ENCODE peak calls at places on chromosomes 3 and 15, in nine cellular contexts. C is ovary, N is AG09309, U is GM23338, R is GM06990, V is astrocyte of the cerebellum, K is K562, E is lung, L is HL-60. I is an unnamed sample.

GRCh38 chr15:42139596-42139995 is 16.8 kb downstream of the PLA2G4F start:
- DNase-seq in N (no peak), L (no peak), R (no peak), C (no peak), U (no peak), K (no peak), E (no peak), V (no peak), I (no peak)

GRCh38 chr3:16148783-16149182 is 25.7 kb upstream of the GALNT15 start:
- DNase-seq in L (no peak), V (peak), U (no peak), C (peak), K (no peak), N (no peak), E (peak), R (no peak), I (no peak)

GRCh38 chr3:49793486-49794085 is 6.1 kb downstream of the CDHR4 start:
- DNase-seq in K (no peak), V (no peak), U (no peak), C (no peak), L (no peak), E (no peak), R (no peak), N (no peak), I (no peak)

GRCh38 chr15:62928242-62928995 is 114.1 kb upstream of the TPM1 start:
- DNase-seq in C (no peak), K (no peak), R (no peak), U (no peak), N (peak), L (no peak), V (peak), E (no peak), I (peak)

GRCh38 chr3:155983834-155984474 is 113.5 kb downstream of the GMPS start:
- DNase-seq in C (no peak), K (no peak), U (peak), N (no peak), V (no peak), R (no peak), E (no peak), L (no peak), I (no peak)

GRCh38 chr15:63815796-63816533 is 17.8 kb downstream of the HERC1 start:
- DNase-seq in N (peak), K (no peak), U (peak), R (no peak), C (no peak), L (no peak), V (no peak), E (peak), I (no peak)

GRCh38 chr3:142022381-142022780 is 127.0 kb downstream of the TFDP2 start:
- DNase-seq in U (peak), R (no peak), V (no peak), N (peak), K (peak), L (no peak), C (no peak), E (no peak), I (no peak)

GRCh38 chr3:60708191-60708975 is 542.9 kb downstream of the FHIT start:
- DNase-seq in N (no peak), C (no peak), U (no peak), R (no peak), E (no peak), L (no peak), V (peak), K (no peak), I (peak)

GRCh38 chr15:84894743-84895425 is 10.4 kb downstream of the SLC28A1 start:
- DNase-seq in N (no peak), C (no peak), L (no peak), R (no peak), V (no peak), U (no peak), E (no peak), K (no peak), I (no peak)

GRCh38 chr3:193499801-193500485 is 54.8 kb downstream of the ATP13A4 start:
- DNase-seq in E (no peak), U (no peak), L (no peak), N (no peak), R (no peak), K (no peak), C (no peak), V (no peak), I (no peak)

GRCh38 chr3:51955893-51956770 is 951 bp downstream of the GPR62 start:
- DNase-seq in U (peak), K (no peak), V (no peak), E (no peak), R (no peak), L (no peak), C (peak), N (no peak), I (no peak)

GRCh38 chr3:160154033-160154432 is 71.2 kb upstream of the C3orf80 start:
- DNase-seq in V (peak), N (peak), C (no peak), L (no peak), R (no peak), U (no peak), E (no peak), K (no peak), I (no peak)

GRCh38 chr3:196412704-196413103 is 19.5 kb downstream of the UBXN7 start:
- DNase-seq in E (no peak), K (no peak), C (no peak), L (no peak), N (no peak), V (no peak), R (peak), U (no peak), I (no peak)

GRCh38 chr3:58591496-58592133 is 14.4 kb upstream of the FAM107A start:
- DNase-seq in N (no peak), K (no peak), V (no peak), R (no peak), C (no peak), L (no peak), U (no peak), E (no peak), I (no peak)

GRCh38 chr3:190265126-190265525 is 57.1 kb downstream of the CLDN1 start:
- DNase-seq in R (no peak), K (no peak), V (no peak), E (no peak), L (no peak), N (no peak), U (no peak), C (no peak), I (no peak)

GRCh38 chr3:177602601-177603136 is 405.4 kb upstream of the TBL1XR1 start:
- DNase-seq in C (no peak), V (no peak), N (no peak), U (no peak), K (no peak), E (no peak), R (no peak), L (no peak), I (no peak)

GRCh38 chr3:117563063-117563462 is 853.5 kb downstream of the TUSC7 start:
- DNase-seq in C (no peak), K (no peak), L (no peak), E (no peak), N (no peak), R (no peak), V (no peak), U (no peak), I (no peak)

GRCh38 chr15:71559616-71560015 is 250.7 kb upstream of the NR2E3 start:
- DNase-seq in K (no peak), L (no peak), N (no peak), V (no peak), E (no peak), C (no peak), R (no peak), U (no peak), I (no peak)

GRCh38 chr3:114756506-114757279 is 390.4 kb downstream of the ZBTB20 start:
- DNase-seq in E (no peak), K (no peak), N (peak), R (peak), C (no peak), L (no peak), V (no peak), U (no peak), I (no peak)

GRCh38 chr15:84953726-84954125 is 27.9 kb upstream of the PDE8A start:
- DNase-seq in L (no peak), R (no peak), V (no peak), N (no peak), K (no peak), E (no peak), U (no peak), C (no peak), I (no peak)

GRCh38 chr3:9583371-9583770 is 29.7 kb upstream of the LHFPL4 start:
- DNase-seq in R (no peak), L (no peak), C (no peak), V (no peak), K (no peak), U (no peak), E (no peak), N (no peak), I (no peak)

GRCh38 chr15:39919740-39920509 is at the start of gene GPR176:
- DNase-seq in L (no peak), C (peak), K (no peak), N (peak), R (peak), U (peak), V (no peak), E (peak), I (no peak)

GRCh38 chr3:158104346-158105020 is 1.7 kb downstream of the SHOX2 start:
- DNase-seq in R (no peak), U (no peak), N (no peak), C (no peak), K (no peak), E (no peak), V (no peak), L (no peak), I (no peak)

GRCh38 chr3:119937229-119937628 is 155.3 kb downstream of the NR1I2 start:
- DNase-seq in V (peak), C (no peak), K (no peak), E (no peak), L (no peak), N (no peak), R (peak), U (no peak), I (no peak)

GRCh38 chr3:71011565-71012287 is 571.8 kb downstream of the FOXP1 start:
- DNase-seq in C (no peak), E (no peak), V (no peak), R (no peak), K (no peak), L (no peak), N (no peak), U (no peak), I (peak)

GRCh38 chr15:76338555-76339301 is 2.2 kb downstream of the ISL2 start:
- DNase-seq in N (no peak), K (no peak), U (no peak), C (no peak), E (no peak), L (peak), R (no peak), V (no peak), I (no peak)

GRCh38 chr15:31801152-31801551 is 229.2 kb upstream of the CHRNA7 start:
- DNase-seq in N (no peak), K (no peak), E (peak), R (no peak), V (no peak), U (no peak), L (no peak), C (no peak), I (no peak)

GRCh38 chr3:37935290-37935668 is 55.3 kb upstream of the VILL start:
- DNase-seq in E (no peak), L (no peak), C (no peak), V (no peak), R (no peak), K (no peak), N (no peak), U (no peak), I (no peak)

GRCh38 chr15:98774756-98775497 is 126.6 kb downstream of the IGF1R start:
- DNase-seq in E (no peak), C (no peak), N (no peak), U (no peak), V (no peak), K (no peak), R (no peak), L (no peak), I (no peak)

GRCh38 chr15:85398822-85399221 is 18.4 kb downstream of the AKAP13 start:
- DNase-seq in K (no peak), V (no peak), C (no peak), U (no peak), E (no peak), R (no peak), N (no peak), L (no peak), I (no peak)

GRCh38 chr15:59268199-59268979 is 61.7 kb downstream of the LDHAL6B start:
- DNase-seq in K (no peak), V (peak), E (no peak), R (no peak), N (no peak), L (no peak), C (no peak), U (no peak), I (no peak)

GRCh38 chr3:142027295-142027694 is 122.0 kb downstream of the TFDP2 start:
- DNase-seq in K (peak), U (peak), C (no peak), L (no peak), V (no peak), N (no peak), R (no peak), E (no peak), I (no peak)

GRCh38 chr15:88257311-88257901 is 867 bp upstream of the NTRK3 start:
- DNase-seq in V (no peak), N (no peak), L (no peak), K (no peak), E (no peak), U (peak), C (no peak), R (no peak), I (no peak)

GRCh38 chr15:51172190-51172589 is 77.5 kb upstream of the TNFAIP8L3 start:
- DNase-seq in C (no peak), K (no peak), E (no peak), R (no peak), U (no peak), L (no peak), N (peak), V (no peak), I (no peak)

GRCh38 chr15:98442379-98442833 is 205.9 kb upstream of the IGF1R start:
- DNase-seq in N (peak), K (peak), U (peak), L (peak), C (peak), E (no peak), R (no peak), V (peak), I (peak)

GRCh38 chr3:130395331-130395730 is 49.9 kb downstream of the COL6A5 start:
- DNase-seq in E (no peak), V (no peak), K (no peak), U (no peak), N (no peak), L (no peak), R (no peak), C (no peak), I (no peak)

GRCh38 chr3:53274938-53275666 is 19.3 kb upstream of the TKT start:
- DNase-seq in E (no peak), N (no peak), L (no peak), U (no peak), K (no peak), V (no peak), C (no peak), R (no peak), I (no peak)
- TF ChIP-seq CTCF in E (no peak), N (no peak), L (no peak), U (no peak), K (no peak), V (no peak), C (no peak), R (no peak), I (no peak)

DNA sequence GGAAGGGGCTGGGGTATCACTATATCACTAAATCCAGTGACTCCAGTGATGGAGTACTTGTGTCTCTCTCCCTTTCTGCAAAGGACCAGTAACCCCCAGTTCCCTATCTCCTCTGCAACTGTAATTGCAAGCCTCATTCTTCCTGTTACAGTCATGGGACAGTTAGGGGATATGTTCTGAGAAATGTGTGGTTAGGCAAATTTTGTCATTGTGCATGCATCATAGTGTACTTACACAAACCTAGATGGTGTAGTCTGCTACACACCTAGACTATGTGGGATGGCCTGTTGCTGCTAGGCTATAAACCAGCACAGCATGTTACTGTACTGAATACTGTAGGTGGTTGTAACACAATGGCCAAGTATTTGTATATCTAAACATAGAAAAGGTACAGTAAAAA is 2.2 kb downstream of the VPS8 start:
- DNase-seq in N (no peak), V (no peak), C (no peak), E (no peak), L (peak), K (no peak), U (no peak), R (no peak), I (no peak)
- H3K4me3 ChIP-seq in N (no peak), V (no peak), C (no peak), E (no peak), L (no peak), K (no peak), U (no peak), R (no peak), I (no peak)

GRCh38 chr15:36498401-36498800 is 81.0 kb upstream of the CDIN1 start:
- DNase-seq in R (no peak), C (no peak), E (no peak), L (no peak), K (no peak), U (no peak), V (no peak), N (no peak), I (no peak)

GRCh38 chr15:36498922-36499321 is 80.5 kb upstream of the CDIN1 start:
- DNase-seq in E (no peak), V (no peak), N (no peak), R (no peak), K (no peak), C (no peak), U (no peak), L (no peak), I (no peak)

GRCh38 chr15:36502509-36502908 is 76.9 kb upstream of the CDIN1 start:
- DNase-seq in V (no peak), C (no peak), L (no peak), K (no peak), U (no peak), E (no peak), R (no peak), N (no peak), I (no peak)

GRCh38 chr15:36499751-36500389 is 79.6 kb upstream of the CDIN1 start:
- DNase-seq in C (no peak), L (no peak), K (no peak), E (no peak), R (no peak), V (no peak), N (no peak), U (no peak), I (no peak)

DNA sequence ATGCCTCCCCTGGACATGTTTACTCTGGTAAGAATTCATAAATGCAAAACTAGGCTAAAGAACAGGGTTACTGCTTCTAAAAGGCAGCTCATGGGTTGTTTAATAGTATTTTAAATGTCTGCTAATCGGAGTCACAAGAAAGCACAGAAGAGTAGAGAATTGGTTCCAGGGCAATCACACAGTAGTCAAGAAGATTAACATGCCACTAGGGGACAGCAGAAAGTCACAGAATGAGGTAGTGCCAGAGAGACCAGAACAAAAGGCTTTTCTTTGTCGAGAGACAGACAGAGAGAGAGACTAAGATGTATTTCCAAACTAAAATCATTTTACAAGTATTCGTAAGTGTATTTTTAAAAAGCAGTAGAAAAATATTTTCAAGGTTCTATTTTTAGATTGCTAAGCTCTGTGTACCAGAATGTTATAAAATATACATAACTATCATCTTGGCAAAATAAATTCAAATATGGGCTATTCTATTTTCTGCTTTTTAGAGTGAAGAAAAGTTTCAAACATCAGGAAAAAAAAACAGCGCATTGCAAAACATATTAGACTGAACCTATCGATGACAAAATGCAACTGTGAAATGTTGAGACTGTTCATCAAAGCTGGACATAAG is 78.3 kb upstream of the CDIN1 start:
- DNase-seq in R (no peak), E (no peak), U (peak), K (no peak), V (peak), C (no peak), N (peak), L (peak), I (peak)
- TF ChIP-seq CTCF in R (peak), E (peak), U (peak), K (peak), V (peak), C (no peak), N (peak), L (peak), I (peak)

GRCh38 chr3:128074851-128075515 is 22.7 kb downstream of the SEC61A1 start:
- DNase-seq in U (no peak), C (no peak), V (no peak), R (no peak), N (no peak), E (no peak), K (no peak), L (no peak), I (no peak)

GRCh38 chr3:128076465-128076782 is 24.2 kb downstream of the SEC61A1 start:
- DNase-seq in C (no peak), L (no peak), R (no peak), V (no peak), U (no peak), E (no peak), K (peak), N (no peak), I (no peak)

GRCh38 chr3:128076783-128077624 is 24.8 kb downstream of the SEC61A1 start:
- DNase-seq in L (no peak), R (peak), E (no peak), U (peak), K (peak), C (no peak), V (no peak), N (no peak), I (no peak)

GRCh38 chr3:128073807-128074206 is 21.6 kb downstream of the SEC61A1 start:
- DNase-seq in C (no peak), V (no peak), E (no peak), L (no peak), R (no peak), N (no peak), K (no peak), U (no peak), I (no peak)

DNA sequence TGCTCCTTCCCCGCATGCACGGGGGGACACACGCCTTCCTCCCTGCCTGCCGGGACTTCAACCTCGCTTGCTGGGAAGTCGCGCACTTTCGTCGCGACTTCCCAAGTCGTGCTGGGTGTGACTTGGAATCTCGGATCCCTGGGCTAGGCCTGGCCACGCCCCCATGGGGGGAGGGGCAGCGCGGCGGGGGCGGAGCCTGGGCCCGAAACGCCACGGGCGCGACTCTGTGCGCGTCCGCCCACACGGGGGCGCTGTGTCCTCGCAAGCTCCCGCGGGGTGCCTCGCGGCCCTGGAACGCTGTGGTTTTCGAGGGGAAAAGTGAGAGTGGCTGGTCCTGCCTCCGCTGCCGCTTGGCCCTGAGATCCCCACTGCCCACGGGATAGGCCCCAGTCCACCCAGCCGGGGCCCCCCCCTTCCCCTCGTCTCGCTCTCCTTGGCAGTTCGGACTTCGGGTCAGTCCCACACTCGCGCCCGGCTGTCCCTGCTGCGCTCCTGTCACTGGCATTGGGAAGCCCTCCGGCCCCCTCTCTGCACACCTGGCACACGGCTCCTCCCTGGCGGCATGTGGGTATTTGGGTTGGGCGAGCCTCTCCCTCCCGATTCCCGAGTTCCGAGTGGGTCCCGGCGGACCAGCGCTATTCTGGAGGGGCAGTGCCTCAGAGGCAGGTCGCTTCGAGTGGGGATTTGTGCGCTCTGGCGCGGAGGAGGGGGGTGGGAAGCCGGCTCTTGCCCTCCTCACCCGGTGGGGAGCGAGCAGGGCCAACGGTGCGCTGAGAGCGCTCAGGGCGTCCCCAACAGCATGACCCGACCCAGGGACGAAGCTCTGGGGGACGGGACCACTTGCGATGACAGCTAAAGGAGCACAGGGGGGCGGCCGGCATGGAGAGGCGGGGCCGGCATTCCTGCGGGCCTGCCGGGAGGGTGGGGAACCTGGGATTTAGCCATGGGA is 23.6 kb downstream of the SEC61A1 start:
- DNase-seq in K (peak), V (peak), C (peak), R (peak), N (no peak), L (peak), U (peak), E (peak), I (no peak)
- H3K4me3 ChIP-seq in K (peak), V (peak), C (peak), R (peak), N (peak), L (no peak), U (peak), E (peak), I (peak)

I was measured in epithelial cell of proximal tubule.